ENCODE peak calls at places on chromosome 1, in seven cellular contexts. One of them, this sample, is unnamed.
A peak's percentile ranks its signal among the peaks of the same experiment; 100 is the strongest.

GRCh38 chr1:92411511-92411910 is 75.2 kb downstream of the GFI1 start:
- DNase-seq in trophoblast cell: no peak
- DNase-seq in H9: no peak
- DNase-seq in IMR-90: peak; percentile 78
- DNase-seq in H1: no peak
- DNase-seq in mesendoderm: no peak
- DNase-seq in neuronal stem cell: no peak
- DNase-seq in this sample: peak; percentile 37

GRCh38 chr1:203075249-203076030 is 10.4 kb downstream of the MYOG start:
- DNase-seq in trophoblast cell: no peak
- DNase-seq in H9: no peak
- DNase-seq in IMR-90: no peak
- DNase-seq in H1: no peak
- DNase-seq in mesendoderm: no peak
- DNase-seq in neuronal stem cell: no peak
- DNase-seq in this sample: no peak

GRCh38 chr1:29312469-29313466 is 76.4 kb downstream of the PTPRU start:
- DNase-seq in trophoblast cell: no peak
- DNase-seq in H9: no peak
- DNase-seq in IMR-90: no peak
- DNase-seq in H1: no peak
- DNase-seq in mesendoderm: peak; percentile 36
- DNase-seq in neuronal stem cell: no peak
- DNase-seq in this sample: no peak

GRCh38 chr1:100250807-100251206 is 1.2 kb upstream of the DBT start:
- DNase-seq in trophoblast cell: no peak
- DNase-seq in H9: no peak
- DNase-seq in IMR-90: no peak
- DNase-seq in H1: no peak
- DNase-seq in mesendoderm: no peak
- DNase-seq in neuronal stem cell: no peak
- DNase-seq in this sample: no peak

GRCh38 chr1:67171574-67171955 is 5.3 kb downstream of the IL23R start:
- DNase-seq in trophoblast cell: no peak
- DNase-seq in H9: no peak
- DNase-seq in IMR-90: no peak
- DNase-seq in H1: no peak
- DNase-seq in mesendoderm: no peak
- DNase-seq in neuronal stem cell: no peak
- DNase-seq in this sample: no peak

GRCh38 chr1:165928075-165928731 is 100.8 kb downstream of the UCK2 start:
- DNase-seq in trophoblast cell: peak; percentile 42
- DNase-seq in H9: peak; percentile 31
- DNase-seq in IMR-90: peak; percentile 56
- DNase-seq in H1: no peak
- DNase-seq in mesendoderm: peak; percentile 69
- DNase-seq in neuronal stem cell: no peak
- DNase-seq in this sample: peak; percentile 67

GRCh38 chr1:79188371-79188770 is 181.8 kb upstream of the ADGRL4 start:
- DNase-seq in trophoblast cell: no peak
- DNase-seq in H9: no peak
- DNase-seq in IMR-90: peak; percentile 65
- DNase-seq in H1: no peak
- DNase-seq in mesendoderm: no peak
- DNase-seq in neuronal stem cell: no peak
- DNase-seq in this sample: peak; percentile 59

GRCh38 chr1:149879556-149879955 is 19.8 kb upstream of the BOLA1 start:
- DNase-seq in trophoblast cell: no peak
- DNase-seq in H9: no peak
- DNase-seq in IMR-90: no peak
- DNase-seq in H1: no peak
- DNase-seq in mesendoderm: no peak
- DNase-seq in neuronal stem cell: no peak
- DNase-seq in this sample: no peak

GRCh38 chr1:59539961-59540681 is 243.2 kb downstream of the FGGY start:
- DNase-seq in trophoblast cell: no peak
- DNase-seq in H9: no peak
- DNase-seq in IMR-90: no peak
- DNase-seq in H1: no peak
- DNase-seq in mesendoderm: no peak
- DNase-seq in neuronal stem cell: no peak
- DNase-seq in this sample: no peak

GRCh38 chr1:156162430-156163037 is 9.1 kb downstream of the SEMA4A start:
- DNase-seq in trophoblast cell: no peak
- DNase-seq in H9: no peak
- DNase-seq in IMR-90: no peak
- DNase-seq in H1: no peak
- DNase-seq in mesendoderm: no peak
- DNase-seq in neuronal stem cell: no peak
- DNase-seq in this sample: peak; percentile 24

GRCh38 chr1:22154063-22154462 is 11.2 kb upstream of the WNT4 start:
- DNase-seq in trophoblast cell: no peak
- DNase-seq in H9: no peak
- DNase-seq in IMR-90: no peak
- DNase-seq in H1: no peak
- DNase-seq in mesendoderm: no peak
- DNase-seq in neuronal stem cell: no peak
- DNase-seq in this sample: no peak

GRCh38 chr1:117607471-117607870 is 1.6 kb downstream of the TENT5C start:
- DNase-seq in trophoblast cell: no peak
- DNase-seq in H9: no peak
- DNase-seq in IMR-90: no peak
- DNase-seq in H1: no peak
- DNase-seq in mesendoderm: peak; percentile 74
- DNase-seq in neuronal stem cell: peak; percentile 32
- DNase-seq in this sample: peak; percentile 35

GRCh38 chr1:234276389-234276788 is 96.9 kb upstream of the COA6 start:
- DNase-seq in trophoblast cell: no peak
- DNase-seq in H9: no peak
- DNase-seq in IMR-90: no peak
- DNase-seq in H1: no peak
- DNase-seq in mesendoderm: no peak
- DNase-seq in neuronal stem cell: no peak
- DNase-seq in this sample: no peak

GRCh38 chr1:161884475-161884874 is 118.4 kb downstream of the ATF6 start:
- DNase-seq in trophoblast cell: no peak
- DNase-seq in H9: no peak
- DNase-seq in IMR-90: no peak
- DNase-seq in H1: no peak
- DNase-seq in mesendoderm: no peak
- DNase-seq in neuronal stem cell: no peak
- DNase-seq in this sample: no peak

GRCh38 chr1:199202331-199202730 is 563.5 kb downstream of the PTPRC start:
- DNase-seq in trophoblast cell: no peak
- DNase-seq in H9: no peak
- DNase-seq in IMR-90: no peak
- DNase-seq in H1: no peak
- DNase-seq in mesendoderm: no peak
- DNase-seq in neuronal stem cell: no peak
- DNase-seq in this sample: no peak

GRCh38 chr1:93662481-93663190 is 19.0 kb downstream of the BCAR3 start:
- DNase-seq in trophoblast cell: no peak
- DNase-seq in H9: no peak
- DNase-seq in IMR-90: peak; percentile 38
- DNase-seq in H1: no peak
- DNase-seq in mesendoderm: peak; percentile 92
- DNase-seq in neuronal stem cell: no peak
- DNase-seq in this sample: peak; percentile 56

GRCh38 chr1:204327359-204327758 is 32.4 kb downstream of the PLEKHA6 start:
- DNase-seq in trophoblast cell: no peak
- DNase-seq in H9: no peak
- DNase-seq in IMR-90: no peak
- DNase-seq in H1: no peak
- DNase-seq in mesendoderm: no peak
- DNase-seq in neuronal stem cell: no peak
- DNase-seq in this sample: no peak

GRCh38 chr1:218366322-218367052 is 21.4 kb downstream of the TGFB2 start:
- DNase-seq in trophoblast cell: no peak
- DNase-seq in H9: no peak
- DNase-seq in IMR-90: peak; percentile 55
- DNase-seq in H1: no peak
- DNase-seq in mesendoderm: no peak
- DNase-seq in neuronal stem cell: no peak
- DNase-seq in this sample: no peak

GRCh38 chr1:152902676-152903075 is 5.7 kb upstream of the IVL start:
- DNase-seq in trophoblast cell: no peak
- DNase-seq in H9: no peak
- DNase-seq in IMR-90: no peak
- DNase-seq in H1: no peak
- DNase-seq in mesendoderm: no peak
- DNase-seq in neuronal stem cell: no peak
- DNase-seq in this sample: no peak

GRCh38 chr1:205515781-205516253 is 11.3 kb downstream of the CDK18 start:
- DNase-seq in trophoblast cell: no peak
- DNase-seq in H9: no peak
- DNase-seq in IMR-90: no peak
- DNase-seq in H1: no peak
- DNase-seq in mesendoderm: peak; percentile 87
- DNase-seq in neuronal stem cell: no peak
- DNase-seq in this sample: peak; percentile 75

GRCh38 chr1:32316906-32317282 is 19.1 kb downstream of the MARCKSL1 start:
- DNase-seq in trophoblast cell: no peak
- DNase-seq in H9: no peak
- DNase-seq in IMR-90: no peak
- DNase-seq in H1: no peak
- DNase-seq in mesendoderm: no peak
- DNase-seq in neuronal stem cell: no peak
- DNase-seq in this sample: no peak

GRCh38 chr1:244783138-244783537 is 52.3 kb upstream of the COX20 start:
- DNase-seq in trophoblast cell: no peak
- DNase-seq in H9: no peak
- DNase-seq in IMR-90: no peak
- DNase-seq in H1: no peak
- DNase-seq in mesendoderm: no peak
- DNase-seq in neuronal stem cell: no peak
- DNase-seq in this sample: no peak
- H3K18ac ChIP-seq in trophoblast cell: no peak overlapping the region
- H3K18ac ChIP-seq in H9: no peak overlapping the region
- H3K18ac ChIP-seq in IMR-90: no peak overlapping the region
- H3K18ac ChIP-seq in H1: no peak overlapping the region
- H3K18ac ChIP-seq in mesendoderm: no peak overlapping the region
- H3K18ac ChIP-seq in neuronal stem cell: peak overlapping the region; percentile 35
- H3K18ac ChIP-seq in this sample: no peak overlapping the region

DNA sequence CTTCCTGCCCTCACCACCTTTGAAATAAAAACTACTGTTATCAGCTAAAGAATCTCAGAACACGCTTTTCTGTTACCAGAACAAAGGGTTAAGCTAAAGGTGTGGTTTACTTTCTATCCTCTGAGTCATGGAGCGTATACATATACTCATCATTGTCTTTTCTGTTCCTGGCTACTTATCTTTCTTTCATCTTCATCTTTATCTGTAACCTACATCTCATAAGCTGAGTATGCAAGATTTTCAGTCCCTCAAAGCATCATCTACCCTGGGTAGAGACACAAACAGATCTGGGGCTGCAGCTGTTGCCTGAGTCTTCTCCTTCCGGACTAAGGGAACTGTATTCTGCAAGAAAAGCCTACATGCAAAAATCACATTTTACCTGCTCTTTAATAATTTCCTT is 75.6 kb downstream of the LMO4 start:
- DNase-seq in trophoblast cell: peak; percentile 25
- DNase-seq in H9: no peak
- DNase-seq in IMR-90: no peak
- DNase-seq in H1: no peak
- DNase-seq in mesendoderm: no peak
- DNase-seq in neuronal stem cell: no peak
- DNase-seq in this sample: no peak
- H3K18ac ChIP-seq in trophoblast cell: no peak overlapping the region
- H3K18ac ChIP-seq in H9: no peak overlapping the region
- H3K18ac ChIP-seq in IMR-90: no peak overlapping the region
- H3K18ac ChIP-seq in H1: no peak overlapping the region
- H3K18ac ChIP-seq in mesendoderm: no peak overlapping the region
- H3K18ac ChIP-seq in neuronal stem cell: no peak overlapping the region
- H3K18ac ChIP-seq in this sample: no peak overlapping the region

GRCh38 chr1:223257856-223258255 is 106.1 kb downstream of the SUSD4 start:
- DNase-seq in trophoblast cell: no peak
- DNase-seq in H9: no peak
- DNase-seq in IMR-90: no peak
- DNase-seq in H1: no peak
- DNase-seq in mesendoderm: no peak
- DNase-seq in neuronal stem cell: no peak
- DNase-seq in this sample: no peak
- H3K18ac ChIP-seq in trophoblast cell: no peak overlapping the region
- H3K18ac ChIP-seq in H9: no peak overlapping the region
- H3K18ac ChIP-seq in IMR-90: no peak overlapping the region
- H3K18ac ChIP-seq in H1: no peak overlapping the region
- H3K18ac ChIP-seq in mesendoderm: no peak overlapping the region
- H3K18ac ChIP-seq in neuronal stem cell: no peak overlapping the region
- H3K18ac ChIP-seq in this sample: no peak overlapping the region

DNA sequence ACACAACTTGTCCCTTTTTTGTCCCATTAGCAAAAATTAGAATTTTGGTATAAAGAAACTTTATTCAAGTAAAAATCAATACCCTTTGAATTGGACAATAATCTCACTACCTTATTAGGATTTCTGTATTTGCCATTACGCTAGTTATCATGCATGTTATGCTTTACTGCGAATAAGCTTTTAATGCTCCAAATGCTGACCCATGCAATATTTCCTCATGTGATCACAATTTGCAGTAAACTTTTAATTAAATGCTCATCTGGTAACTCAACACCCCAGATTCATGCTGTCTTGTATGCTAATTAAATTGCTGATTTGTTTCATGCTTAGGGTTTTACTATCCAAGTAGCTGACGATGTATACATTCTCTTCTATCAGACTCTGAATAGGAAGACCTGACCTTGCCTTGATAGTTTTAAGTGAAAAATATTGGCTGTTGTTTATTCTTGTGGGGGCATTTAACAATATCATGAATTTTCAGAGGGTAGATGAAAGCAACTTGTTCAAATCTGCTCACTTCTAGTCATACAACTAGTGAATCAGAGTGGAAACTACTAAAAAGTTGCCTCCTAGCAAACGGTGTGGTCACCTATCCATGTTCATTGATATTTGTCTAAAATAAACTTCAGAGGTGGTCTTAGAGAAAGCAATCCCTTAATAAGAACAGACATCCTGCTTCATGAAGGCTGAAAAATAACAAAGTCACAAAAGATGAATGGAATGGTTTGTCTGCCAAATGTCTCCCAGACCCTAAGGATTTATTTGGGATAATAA is 5.6 kb downstream of the XCL1 start:
- DNase-seq in trophoblast cell: no peak
- DNase-seq in H9: no peak
- DNase-seq in IMR-90: no peak
- DNase-seq in H1: no peak
- DNase-seq in mesendoderm: no peak
- DNase-seq in neuronal stem cell: no peak
- DNase-seq in this sample: no peak
- H3K18ac ChIP-seq in trophoblast cell: no peak overlapping the region
- H3K18ac ChIP-seq in H9: no peak overlapping the region
- H3K18ac ChIP-seq in IMR-90: no peak overlapping the region
- H3K18ac ChIP-seq in H1: no peak overlapping the region
- H3K18ac ChIP-seq in mesendoderm: no peak overlapping the region
- H3K18ac ChIP-seq in neuronal stem cell: no peak overlapping the region
- H3K18ac ChIP-seq in this sample: no peak overlapping the region